ENCODE peak calls at places on chromosome 14, in seven cellular contexts. S, V, O, C, T, U and H are unnamed samples.

GRCh38 chr14:37181441-37181840 is 9.0 kb upstream of the SLC25A21 start:
- DNase-seq in U (no peak), V (no peak), C (no peak), T (no peak), S (no peak), O (no peak), H (no peak)

GRCh38 chr14:39467889-39468524 is 35.8 kb upstream of the FBXO33 start:
- DNase-seq in O (peak; percentile 41), S (peak; percentile 57), U (peak; percentile 32), T (no peak), V (peak; percentile 33), C (no peak), H (peak; percentile 68)

GRCh38 chr14:85572845-85573244 is 42.9 kb downstream of the FLRT2 start:
- DNase-seq in V (peak; percentile 82), T (no peak), O (no peak), U (peak; percentile 80), S (no peak), C (no peak), H (peak; percentile 75)

GRCh38 chr14:20613094-20614037 is 22.2 kb upstream of the RNASE12 start:
- DNase-seq in O (peak; percentile 95), S (peak; percentile 97), U (peak; percentile 97), C (peak; percentile 79), V (peak; percentile 98), T (peak; percentile 82), H (peak; percentile 98)

GRCh38 chr14:100399052-100399849 is 76.1 kb downstream of the SLC25A47 start:
- DNase-seq in O (no peak), C (no peak), S (no peak), V (no peak), U (no peak), T (no peak), H (no peak)

GRCh38 chr14:90344920-90345557 is 13.3 kb upstream of the NRDE2 start:
- DNase-seq in C (no peak), T (no peak), S (no peak), V (peak; percentile 11), O (no peak), U (no peak), H (no peak)

GRCh38 chr14:105093426-105094192 is 28.4 kb upstream of the GPR132 start:
- DNase-seq in T (peak; percentile 83), S (peak; percentile 54), C (peak; percentile 89), O (peak; percentile 78), U (peak; percentile 61), V (peak; percentile 92), H (peak; percentile 45)

GRCh38 chr14:69713127-69713800 is 53.7 kb upstream of the SRSF5 start:
- DNase-seq in T (peak; percentile 65), S (no peak), U (no peak), O (no peak), C (no peak), V (no peak), H (no peak)

GRCh38 chr14:52131640-52132320 is 62.9 kb upstream of the NID2 start:
- DNase-seq in O (peak; percentile 67), U (peak; percentile 96), T (peak; percentile 49), C (no peak), V (peak; percentile 98), S (peak; percentile 93), H (peak; percentile 99)

GRCh38 chr14:89684139-89684538 is 267.1 kb upstream of the FOXN3 start:
- DNase-seq in S (no peak), T (no peak), V (no peak), U (no peak), O (no peak), C (no peak), H (no peak)

GRCh38 chr14:33754264-33754663 is 196.6 kb downstream of the EGLN3 start:
- DNase-seq in T (no peak), V (peak; percentile 47), O (no peak), S (no peak), U (no peak), C (no peak), H (peak; percentile 50)

GRCh38 chr14:22319526-22320352 is 269.3 kb downstream of the DAD1 start:
- DNase-seq in O (peak; percentile 53), S (peak; percentile 69), T (peak; percentile 69), C (no peak), V (peak; percentile 54), U (peak; percentile 63), H (peak; percentile 74)

GRCh38 chr14:106843951-106844483 is 1317.6 kb downstream of the TMEM121 start:
- DNase-seq in S (no peak), T (peak; percentile 75), U (no peak), C (peak; percentile 65), O (no peak), V (no peak), H (peak; percentile 40)

GRCh38 chr14:33564774-33565630 is 385.9 kb downstream of the EGLN3 start:
- DNase-seq in S (peak; percentile 85), C (no peak), V (peak; percentile 18), U (no peak), T (no peak), O (peak; percentile 49), H (peak; percentile 90)

GRCh38 chr14:91047174-91047753 is 13.2 kb downstream of the RPS6KA5 start:
- DNase-seq in S (no peak), T (no peak), U (no peak), O (no peak), C (no peak), V (no peak), H (peak; percentile 5)

GRCh38 chr14:27573018-27573417 is 975.2 kb upstream of the NOVA1 start:
- DNase-seq in V (no peak), O (no peak), S (no peak), U (no peak), T (no peak), C (no peak), H (no peak)

GRCh38 chr14:58771016-58771415 is 133.3 kb downstream of the DACT1 start:
- DNase-seq in C (no peak), U (no peak), V (no peak), T (no peak), S (no peak), O (no peak), H (no peak)

GRCh38 chr14:90796319-90796718 is 19.9 kb downstream of the TTC7B start:
- DNase-seq in O (peak; percentile 27), T (no peak), U (no peak), V (no peak), C (peak; percentile 73), S (no peak), H (no peak)

GRCh38 chr14:29536886-29537511 is 390.6 kb downstream of the PRKD1 start:
- DNase-seq in T (no peak), U (peak; percentile 56), V (peak; percentile 54), S (peak; percentile 1), C (no peak), O (peak; percentile 6), H (peak; percentile 58)

GRCh38 chr14:104390221-104390931 is 189.2 kb upstream of the C14orf180 start:
- DNase-seq in S (no peak), T (no peak), O (no peak), V (no peak), C (no peak), U (no peak), H (no peak)

GRCh38 chr14:71036433-71036832 is 129.2 kb downstream of the PCNX1 start:
- DNase-seq in C (no peak), O (no peak), V (no peak), U (no peak), T (no peak), S (no peak), H (no peak)
- H3K4me3 ChIP-seq in C (no peak overlapping the region), O (no peak overlapping the region), V (no peak overlapping the region), U (no peak overlapping the region), T (no peak overlapping the region), S (no peak overlapping the region), H (no peak overlapping the region)

GRCh38 chr14:75294649-75295033 is 16.0 kb downstream of the FOS start:
- DNase-seq in V (no peak), C (no peak), U (no peak), T (no peak), O (no peak), S (peak; percentile 19), H (peak; percentile 9)
- TF ChIP-seq CTCF in V (peak; percentile 10), C (no peak), U (peak; percentile 12), T (no peak), O (no peak), S (peak; percentile 46), H (no peak)

GRCh38 chr14:99231181-99231849 is 40.7 kb downstream of the BCL11B start:
- DNase-seq in V (no peak), T (no peak), C (peak; percentile 37), S (no peak), O (no peak), U (no peak), H (no peak)
- H3K4me3 ChIP-seq in V (no peak overlapping the region), T (no peak overlapping the region), C (no peak overlapping the region), S (no peak overlapping the region), O (no peak overlapping the region), U (no peak overlapping the region), H (no peak overlapping the region)

DNA sequence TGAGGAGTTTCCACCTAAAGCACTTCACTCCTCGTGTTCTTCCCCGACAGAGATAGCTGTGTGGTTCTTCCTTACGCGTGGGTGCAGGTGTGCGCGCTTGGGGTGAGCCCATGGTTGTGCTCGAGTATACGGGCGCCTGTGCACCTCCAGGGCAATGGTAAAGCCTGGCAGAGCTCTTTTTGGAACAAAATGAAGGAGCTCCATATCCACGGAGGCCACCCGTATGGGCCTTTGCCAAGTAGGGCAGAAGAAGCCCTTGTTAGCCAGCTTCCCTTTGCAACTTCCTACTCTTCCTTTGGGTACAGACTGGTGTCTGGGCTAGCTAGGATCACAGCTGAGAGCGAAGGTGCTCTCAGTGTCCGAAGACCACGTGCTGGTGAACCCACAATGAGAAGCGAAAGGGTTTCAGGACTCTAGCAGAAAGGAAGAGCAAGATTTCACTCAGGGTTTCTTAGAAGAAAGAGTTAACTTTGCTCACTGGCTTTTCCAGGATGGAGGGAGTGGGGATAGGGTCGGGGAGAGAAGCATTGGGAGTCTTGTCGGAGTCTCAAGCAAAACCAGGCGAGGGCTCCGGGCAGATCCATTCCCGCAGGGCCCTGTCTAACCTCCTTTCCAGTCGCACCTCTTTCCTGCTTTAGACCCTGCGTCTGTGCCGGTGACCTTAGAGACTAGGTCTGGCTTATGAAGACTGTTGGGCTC is 977 bp upstream of the LRFN5 start:
- DNase-seq in S (no peak), V (peak; percentile 57), T (no peak), C (no peak), U (peak; percentile 61), O (no peak), H (peak; percentile 33)
- TF ChIP-seq CTCF in S (no peak), V (no peak), T (no peak), C (no peak), U (no peak), O (no peak), H (no peak)